ENCODE peak calls at places on chromosome 4, in nine cellular contexts. T is HTR-8/SVneo; V is effector CD4-positive, alpha-beta T cell; W is Calu3; S is astrocyte of the spinal cord; Y is NCI-H748 treated with DMSO at 0.1 percent for 48 hours; L is cardiac muscle cell; C is sciatic nerve; E is GM12865. M is an unnamed sample.

GRCh38 chr4:89590102-89590501 is 246.9 kb downstream of the SNCA start:
- DNase-seq in S (no peak), Y (no peak), C (no peak), T (no peak), L (peak), E (no peak), W (no peak), V (no peak), M (no peak)

GRCh38 chr4:95506264-95506663 is 42.5 kb downstream of the UNC5C start:
- DNase-seq in T (peak), E (no peak), V (no peak), W (no peak), C (no peak), S (peak), L (no peak), Y (no peak), M (peak)

GRCh38 chr4:7024336-7024890 is 18.8 kb upstream of the TADA2B start:
- DNase-seq in L (no peak), E (no peak), T (no peak), W (no peak), C (no peak), V (no peak), Y (no peak), S (no peak), M (no peak)

GRCh38 chr4:139828966-139829662 is 163.5 kb downstream of the MGST2 start:
- DNase-seq in V (no peak), W (no peak), L (no peak), Y (no peak), E (no peak), C (no peak), S (no peak), T (no peak), M (no peak)

GRCh38 chr4:48804584-48805301 is 24.7 kb upstream of the FRYL start:
- DNase-seq in Y (no peak), W (no peak), E (no peak), L (no peak), S (no peak), C (no peak), T (no peak), V (no peak), M (no peak)

GRCh38 chr4:145541266-145541770 is 59.7 kb downstream of the SMAD1 start:
- DNase-seq in E (no peak), Y (no peak), S (no peak), W (no peak), V (no peak), T (no peak), C (no peak), L (no peak), M (no peak)

GRCh38 chr4:173009129-173009823 is 159.3 kb upstream of the GALNT7 start:
- DNase-seq in L (no peak), E (no peak), V (no peak), W (no peak), S (peak), C (no peak), T (no peak), Y (peak), M (no peak)

GRCh38 chr4:182085051-182085480 is 158.1 kb upstream of the TENM3 start:
- DNase-seq in L (no peak), C (no peak), E (no peak), T (no peak), S (peak), V (no peak), Y (no peak), W (no peak), M (peak)

GRCh38 chr4:154073107-154073817 is 284.4 kb upstream of the SFRP2 start:
- DNase-seq in T (no peak), C (no peak), L (no peak), S (peak), V (no peak), W (peak), E (peak), Y (no peak), M (peak)

GRCh38 chr4:140744421-140744820 is 11.8 kb downstream of the TBC1D9 start:
- DNase-seq in L (no peak), C (no peak), S (no peak), Y (no peak), W (no peak), V (no peak), E (no peak), T (no peak), M (no peak)

GRCh38 chr4:145851516-145852201 is 87.0 kb downstream of the ZNF827 start:
- DNase-seq in Y (no peak), L (no peak), W (no peak), E (no peak), T (no peak), C (no peak), S (no peak), V (no peak), M (no peak)

GRCh38 chr4:122163767-122164166 is 11.6 kb downstream of the BLTP1 start:
- DNase-seq in C (no peak), Y (no peak), L (no peak), E (no peak), S (no peak), V (no peak), T (no peak), W (no peak), M (no peak)

GRCh38 chr4:169337510-169337909 is 66.8 kb upstream of the SH3RF1 start:
- DNase-seq in L (no peak), T (no peak), V (no peak), W (no peak), S (peak), E (no peak), C (no peak), Y (no peak), M (no peak)

GRCh38 chr4:2340272-2341061 is 78.0 kb downstream of the ZFYVE28 start:
- DNase-seq in T (no peak), C (no peak), S (no peak), W (no peak), E (no peak), Y (no peak), L (no peak), V (no peak), M (peak)

GRCh38 chr4:130478406-130478805 is 1382.5 kb downstream of the C4orf33 start:
- DNase-seq in S (peak), Y (no peak), T (peak), C (no peak), V (no peak), L (no peak), W (no peak), E (no peak), M (no peak)

GRCh38 chr4:3765271-3766206 is 646 bp upstream of the ADRA2C start:
- DNase-seq in S (peak), V (no peak), L (peak), Y (no peak), C (no peak), E (no peak), T (peak), W (peak), M (peak)

GRCh38 chr4:171851295-171851694 is 38.1 kb downstream of the GALNTL6 start:
- DNase-seq in Y (no peak), L (no peak), C (no peak), V (no peak), W (no peak), T (no peak), E (no peak), S (no peak), M (no peak)

GRCh38 chr4:175103403-175103802 is 185.2 kb downstream of the ADAM29 start:
- DNase-seq in W (no peak), C (no peak), V (no peak), Y (no peak), T (no peak), L (no peak), E (no peak), S (no peak), M (no peak)

GRCh38 chr4:173014113-173014558 is 154.5 kb upstream of the GALNT7 start:
- DNase-seq in V (no peak), Y (no peak), T (peak), C (no peak), E (no peak), L (peak), W (peak), S (peak), M (peak)

GRCh38 chr4:186680649-186681048 is 43.0 kb downstream of the FAT1 start:
- DNase-seq in Y (no peak), T (no peak), E (no peak), C (no peak), L (no peak), S (no peak), W (no peak), V (no peak), M (no peak)

GRCh38 chr4:155376387-155377268 is at the start of gene MAP9:
- DNase-seq in C (peak), L (peak), Y (peak), S (peak), V (peak), T (peak), W (peak), E (peak), M (peak)

GRCh38 chr4:152680988-152681731 is 1.4 kb upstream of the TMEM154 start:
- DNase-seq in E (peak), L (no peak), V (no peak), Y (peak), T (peak), W (peak), S (peak), C (no peak), M (peak)

GRCh38 chr4:88442636-88443260 is 14.2 kb upstream of the HERC5 start:
- DNase-seq in T (no peak), V (no peak), W (no peak), L (no peak), Y (no peak), S (no peak), E (no peak), C (no peak), M (no peak)

GRCh38 chr4:73998040-73999011 is at the start of gene CXCL5:
- DNase-seq in S (peak), E (no peak), V (no peak), W (peak), T (no peak), L (peak), C (peak), Y (no peak), M (no peak)

GRCh38 chr4:35639929-35640328 is 604.4 kb downstream of the ARAP2 start:
- DNase-seq in T (no peak), S (no peak), L (no peak), E (no peak), C (no peak), Y (no peak), V (no peak), W (no peak), M (no peak)

GRCh38 chr4:86554641-86555040 is 39.5 kb upstream of the PTPN13 start:
- DNase-seq in V (no peak), Y (no peak), C (no peak), E (peak), T (no peak), S (peak), W (no peak), L (no peak), M (peak)

GRCh38 chr4:94827481-94828110 is 69.8 kb downstream of the BMPR1B start:
- DNase-seq in W (peak), S (peak), Y (no peak), V (no peak), L (no peak), C (no peak), E (no peak), T (peak), M (peak)